ENCODE peak calls at places on chromosome 20, in four cellular contexts. One of them, this sample, is unnamed.

GRCh38 chr20:49166534-49167449 is 21.3 kb downstream of the STAU1 start:
- DNase-seq in CD8-positive, alpha-beta memory T cell: no peak
- DNase-seq in PC-9: no peak
- DNase-seq in PC-3: no peak
- DNase-seq in this sample: no peak

GRCh38 chr20:51176846-51177245 is 153.9 kb upstream of the KCNG1 start:
- DNase-seq in CD8-positive, alpha-beta memory T cell: no peak
- DNase-seq in PC-9: no peak
- DNase-seq in PC-3: no peak
- DNase-seq in this sample: no peak

GRCh38 chr20:17912916-17913315 is 55.7 kb downstream of the SNX5 start:
- DNase-seq in CD8-positive, alpha-beta memory T cell: no peak
- DNase-seq in PC-9: no peak
- DNase-seq in PC-3: peak; percentile 42
- DNase-seq in this sample: no peak

GRCh38 chr20:17936791-17937687 is 31.6 kb downstream of the SNX5 start:
- DNase-seq in CD8-positive, alpha-beta memory T cell: no peak
- DNase-seq in PC-9: no peak
- DNase-seq in PC-3: no peak
- DNase-seq in this sample: no peak

GRCh38 chr20:11790047-11790446 is 127.6 kb upstream of the BTBD3 start:
- DNase-seq in CD8-positive, alpha-beta memory T cell: no peak
- DNase-seq in PC-9: no peak
- DNase-seq in PC-3: peak; percentile 22
- DNase-seq in this sample: no peak

GRCh38 chr20:60453847-60454246 is 495.6 kb downstream of the CDH26 start:
- DNase-seq in CD8-positive, alpha-beta memory T cell: no peak
- DNase-seq in PC-9: no peak
- DNase-seq in PC-3: no peak
- DNase-seq in this sample: no peak

GRCh38 chr20:6705920-6706500 is 61.5 kb upstream of the BMP2 start:
- DNase-seq in CD8-positive, alpha-beta memory T cell: no peak
- DNase-seq in PC-9: no peak
- DNase-seq in PC-3: peak; percentile 62
- DNase-seq in this sample: no peak

GRCh38 chr20:21387528-21387927 is 9.8 kb downstream of the NKX2-4 start:
- DNase-seq in CD8-positive, alpha-beta memory T cell: no peak
- DNase-seq in PC-9: no peak
- DNase-seq in PC-3: no peak
- DNase-seq in this sample: no peak

GRCh38 chr20:1368448-1369199 is 24.2 kb downstream of the FKBP1A start:
- DNase-seq in CD8-positive, alpha-beta memory T cell: no peak
- DNase-seq in PC-9: no peak
- DNase-seq in PC-3: peak; percentile 55
- DNase-seq in this sample: no peak

GRCh38 chr20:10309326-10309725 is 90.7 kb downstream of the SNAP25 start:
- DNase-seq in CD8-positive, alpha-beta memory T cell: no peak
- DNase-seq in PC-9: peak; percentile 64
- DNase-seq in PC-3: peak; percentile 96
- DNase-seq in this sample: no peak

GRCh38 chr20:46255440-46256104 is 52.7 kb downstream of the CDH22 start:
- DNase-seq in CD8-positive, alpha-beta memory T cell: no peak
- DNase-seq in PC-9: peak; percentile 66
- DNase-seq in PC-3: peak; percentile 97
- DNase-seq in this sample: peak; percentile 72

GRCh38 chr20:20480689-20481088 is 112.8 kb downstream of the INSM1 start:
- DNase-seq in CD8-positive, alpha-beta memory T cell: no peak
- DNase-seq in PC-9: peak; percentile 69
- DNase-seq in PC-3: peak; percentile 81
- DNase-seq in this sample: no peak

GRCh38 chr20:36736451-36737182 is 9.3 kb downstream of the NDRG3 start:
- DNase-seq in CD8-positive, alpha-beta memory T cell: no peak
- DNase-seq in PC-9: no peak
- DNase-seq in PC-3: no peak
- DNase-seq in this sample: no peak

GRCh38 chr20:60034231-60035110 is 76.2 kb downstream of the CDH26 start:
- DNase-seq in CD8-positive, alpha-beta memory T cell: no peak
- DNase-seq in PC-9: no peak
- DNase-seq in PC-3: no peak
- DNase-seq in this sample: no peak

GRCh38 chr20:1674361-1674760 is 16.8 kb upstream of the SIRPG start:
- DNase-seq in CD8-positive, alpha-beta memory T cell: no peak
- DNase-seq in PC-9: no peak
- DNase-seq in PC-3: no peak
- DNase-seq in this sample: no peak

GRCh38 chr20:10636326-10636818 is 37.4 kb downstream of the JAG1 start:
- DNase-seq in CD8-positive, alpha-beta memory T cell: no peak
- DNase-seq in PC-9: no peak
- DNase-seq in PC-3: peak; percentile 36
- DNase-seq in this sample: no peak

GRCh38 chr20:36101201-36101600 is 53.3 kb upstream of the EPB41L1 start:
- DNase-seq in CD8-positive, alpha-beta memory T cell: no peak
- DNase-seq in PC-9: peak; percentile 43
- DNase-seq in PC-3: no peak
- DNase-seq in this sample: no peak

GRCh38 chr20:43849496-43850197 is 65.0 kb upstream of the TOX2 start:
- DNase-seq in CD8-positive, alpha-beta memory T cell: no peak
- DNase-seq in PC-9: peak; percentile 83
- DNase-seq in PC-3: peak; percentile 76
- DNase-seq in this sample: no peak

GRCh38 chr20:11271319-11271718 is 597.5 kb upstream of the JAG1 start:
- DNase-seq in CD8-positive, alpha-beta memory T cell: no peak
- DNase-seq in PC-9: no peak
- DNase-seq in PC-3: no peak
- DNase-seq in this sample: no peak

GRCh38 chr20:25543068-25543467 is 42.3 kb downstream of the NINL start:
- DNase-seq in CD8-positive, alpha-beta memory T cell: no peak
- DNase-seq in PC-9: no peak
- DNase-seq in PC-3: peak; percentile 53
- DNase-seq in this sample: no peak
- H3K4me1 ChIP-seq in CD8-positive, alpha-beta memory T cell: no peaks in the 10 kb centered on the region
- H3K4me1 ChIP-seq in PC-9: peaks cover 18% of the 10 kb centered on the region
- H3K4me1 ChIP-seq in PC-3: peaks cover 8% of the 10 kb centered on the region
- H3K4me1 ChIP-seq in this sample: peaks cover 11% of the 10 kb centered on the region

GRCh38 chr20:25278636-25279361 is 30.9 kb downstream of the PYGB start:
- DNase-seq in CD8-positive, alpha-beta memory T cell: no peak
- DNase-seq in PC-9: no peak
- DNase-seq in PC-3: no peak
- DNase-seq in this sample: peak; percentile 4
- H3K36me3 ChIP-seq in CD8-positive, alpha-beta memory T cell: peaks cover 4% of the 10 kb centered on the region
- H3K36me3 ChIP-seq in PC-9: peaks cover 8% of the 10 kb centered on the region
- H3K36me3 ChIP-seq in PC-3: peaks cover 77% of the 10 kb centered on the region
- H3K36me3 ChIP-seq in this sample: peaks cover 25% of the 10 kb centered on the region

DNA sequence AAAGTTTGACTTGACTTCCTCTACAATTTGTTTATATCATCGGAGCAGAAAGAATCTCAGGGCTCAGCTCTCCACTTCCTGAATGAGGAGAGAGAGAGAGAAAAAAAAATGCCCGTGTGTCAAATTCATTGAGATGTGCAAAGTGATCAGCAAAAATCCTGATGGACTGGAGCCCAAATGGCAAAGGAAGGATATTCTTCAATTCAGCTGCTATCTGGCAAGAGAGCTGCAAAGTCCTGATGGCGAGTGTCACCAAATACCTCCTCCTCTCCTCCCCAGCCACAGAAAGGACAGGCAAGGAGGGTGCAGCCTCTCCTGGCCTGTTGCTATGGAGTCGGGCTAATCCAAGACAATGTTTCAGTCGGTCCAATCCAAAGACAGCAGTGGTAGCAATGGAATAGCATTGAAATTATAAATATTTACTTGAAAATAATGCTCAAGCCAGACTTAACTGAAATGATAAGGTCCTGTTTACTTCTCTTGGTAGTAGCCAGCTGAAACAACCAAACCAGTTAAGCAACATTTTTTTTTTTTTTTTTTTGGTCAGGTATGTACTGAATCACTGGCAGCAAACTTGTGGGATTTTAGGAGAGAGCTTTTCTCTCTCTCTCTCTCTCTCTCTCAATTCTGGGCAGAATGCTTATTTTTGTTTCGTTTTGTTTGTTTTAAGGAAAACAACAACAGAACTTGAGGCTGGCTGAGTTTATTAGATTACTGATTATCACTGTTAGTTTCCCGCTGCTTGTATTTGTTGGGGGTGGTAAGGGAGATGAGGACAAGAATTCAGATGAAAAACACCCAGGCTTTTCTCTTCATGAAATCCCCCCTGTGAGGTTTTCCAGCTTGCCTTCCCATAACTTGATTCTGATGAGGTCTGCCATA is 204.2 kb downstream of the BCAS1 start:
- DNase-seq in CD8-positive, alpha-beta memory T cell: no peak
- DNase-seq in PC-9: peak; percentile 99
- DNase-seq in PC-3: peak; percentile 99
- DNase-seq in this sample: peak; percentile 74
- H3K4me3 ChIP-seq in CD8-positive, alpha-beta memory T cell: peak overlapping the region; percentile 46
- H3K4me3 ChIP-seq in PC-9: peak overlapping the region; percentile 56
- H3K4me3 ChIP-seq in PC-3: peak overlapping the region; percentile 39
- H3K4me3 ChIP-seq in this sample: no peak overlapping the region

GRCh38 chr20:3107464-3108025 is 23.0 kb upstream of the AVP start:
- DNase-seq in CD8-positive, alpha-beta memory T cell: no peak
- DNase-seq in PC-9: no peak
- DNase-seq in PC-3: no peak
- DNase-seq in this sample: no peak
- H3K4me1 ChIP-seq in CD8-positive, alpha-beta memory T cell: peaks cover under 1% of the 10 kb centered on the region
- H3K4me1 ChIP-seq in PC-9: peaks cover 10% of the 10 kb centered on the region
- H3K4me1 ChIP-seq in PC-3: no peaks in the 10 kb centered on the region
- H3K4me1 ChIP-seq in this sample: peaks cover 13% of the 10 kb centered on the region

GRCh38 chr20:47276856-47277541 is 79.5 kb downstream of the ZMYND8 start:
- DNase-seq in CD8-positive, alpha-beta memory T cell: no peak
- DNase-seq in PC-9: no peak
- DNase-seq in PC-3: no peak
- DNase-seq in this sample: no peak

GRCh38 chr20:47280228-47280627 is 76.3 kb downstream of the ZMYND8 start:
- DNase-seq in CD8-positive, alpha-beta memory T cell: no peak
- DNase-seq in PC-9: no peak
- DNase-seq in PC-3: no peak
- DNase-seq in this sample: no peak

GRCh38 chr20:47281376-47281775 is 75.1 kb downstream of the ZMYND8 start:
- DNase-seq in CD8-positive, alpha-beta memory T cell: no peak
- DNase-seq in PC-9: no peak
- DNase-seq in PC-3: no peak
- DNase-seq in this sample: no peak

GRCh38 chr20:47280668-47281067 is 75.8 kb downstream of the ZMYND8 start:
- DNase-seq in CD8-positive, alpha-beta memory T cell: no peak
- DNase-seq in PC-9: no peak
- DNase-seq in PC-3: no peak
- DNase-seq in this sample: no peak

DNA sequence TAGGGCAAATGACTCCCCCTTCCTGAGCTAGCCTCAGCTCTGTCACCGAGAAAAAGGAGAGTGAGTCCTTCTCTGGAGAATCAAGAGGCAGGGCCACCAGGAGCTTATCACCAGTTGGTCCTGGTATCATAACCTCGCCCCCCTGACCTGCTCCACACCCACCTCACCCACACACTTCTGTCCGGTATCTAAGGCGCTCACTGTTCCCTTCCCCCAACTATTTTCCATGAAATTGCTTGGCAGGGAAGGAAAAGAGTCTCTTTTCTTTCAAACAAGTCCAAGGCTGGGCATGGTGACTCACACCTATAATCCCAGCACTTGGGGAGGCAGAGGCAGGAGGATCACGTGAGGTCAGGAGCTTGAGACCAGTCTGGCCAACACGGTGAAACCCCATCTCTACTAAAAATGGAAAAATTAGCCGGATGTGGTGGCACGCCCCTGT is 77.6 kb downstream of the ZMYND8 start:
- DNase-seq in CD8-positive, alpha-beta memory T cell: no peak
- DNase-seq in PC-9: no peak
- DNase-seq in PC-3: peak; percentile 12
- DNase-seq in this sample: no peak
- H3K36me3 ChIP-seq in CD8-positive, alpha-beta memory T cell: peaks cover 40% of the 10 kb centered on the region
- H3K36me3 ChIP-seq in PC-9: peaks cover 62% of the 10 kb centered on the region
- H3K36me3 ChIP-seq in PC-3: peaks cover 17% of the 10 kb centered on the region
- H3K36me3 ChIP-seq in this sample: peaks cover 74% of the 10 kb centered on the region

GRCh38 chr20:58894652-58895051 is 42.1 kb downstream of the GNAS start:
- DNase-seq in CD8-positive, alpha-beta memory T cell: no peak
- DNase-seq in PC-9: no peak
- DNase-seq in PC-3: no peak
- DNase-seq in this sample: no peak

GRCh38 chr20:58895099-58895795 is 42.7 kb downstream of the GNAS start:
- DNase-seq in CD8-positive, alpha-beta memory T cell: no peak
- DNase-seq in PC-9: no peak
- DNase-seq in PC-3: no peak
- DNase-seq in this sample: no peak

GRCh38 chr20:58892126-58892931 is 39.8 kb downstream of the GNAS start:
- DNase-seq in CD8-positive, alpha-beta memory T cell: peak; percentile 66
- DNase-seq in PC-9: no peak
- DNase-seq in PC-3: peak; percentile 66
- DNase-seq in this sample: peak; percentile 90

GRCh38 chr20:58892932-58893224 is 40.4 kb downstream of the GNAS start:
- DNase-seq in CD8-positive, alpha-beta memory T cell: no peak
- DNase-seq in PC-9: no peak
- DNase-seq in PC-3: no peak
- DNase-seq in this sample: no peak

GRCh38 chr20:58893355-58894151 is 41.0 kb downstream of the GNAS start:
- DNase-seq in CD8-positive, alpha-beta memory T cell: no peak
- DNase-seq in PC-9: no peak
- DNase-seq in PC-3: no peak
- DNase-seq in this sample: no peak
- H3K4me3 ChIP-seq in CD8-positive, alpha-beta memory T cell: peak overlapping the region; percentile 70
- H3K4me3 ChIP-seq in PC-9: peak overlapping the region; percentile 83
- H3K4me3 ChIP-seq in PC-3: peak overlapping the region; percentile 91
- H3K4me3 ChIP-seq in this sample: peak overlapping the region; percentile 75